ENCODE peak calls at places on chromosomes 6 and 20, in four cellular contexts. One of them, this sample, is unnamed. For H4K20me1, the result is how much of the 10 kb centered on the place peaks cover.

GRCh38 chr20:43448748-43449535 is 8.8 kb upstream of the SRSF6 start:
- DNase-seq in PC-3: peak
- DNase-seq in IMR-90: peak
- DNase-seq in H9: peak
- DNase-seq in this sample: peak

GRCh38 chr6:36592221-36592655 is 1.9 kb upstream of the SRSF3 start:
- DNase-seq in IMR-90: no peak
- DNase-seq in PC-3: no peak
- DNase-seq in H9: no peak
- DNase-seq in this sample: no peak

GRCh38 chr6:48476257-48476656 is 365.3 kb upstream of the PTCHD4 start:
- DNase-seq in IMR-90: peak
- DNase-seq in H9: peak
- DNase-seq in PC-3: peak
- DNase-seq in this sample: peak

GRCh38 chr6:101396552-101397173 is 3.2 kb downstream of the GRIK2 start:
- DNase-seq in IMR-90: peak
- DNase-seq in PC-3: peak
- DNase-seq in H9: peak
- DNase-seq in this sample: peak

GRCh38 chr6:161100072-161100471 is 108.5 kb downstream of the MAP3K4 start:
- DNase-seq in H9: no peak
- DNase-seq in PC-3: no peak
- DNase-seq in IMR-90: no peak
- DNase-seq in this sample: no peak

GRCh38 chr6:36914227-36914794 is 28.6 kb downstream of the C6orf89 start:
- DNase-seq in H9: peak
- DNase-seq in IMR-90: peak
- DNase-seq in PC-3: peak
- DNase-seq in this sample: peak

GRCh38 chr20:31713312-31714049 is 9.2 kb downstream of the BCL2L1 start:
- DNase-seq in PC-3: peak
- DNase-seq in IMR-90: peak
- DNase-seq in H9: peak
- DNase-seq in this sample: peak

GRCh38 chr6:3208096-3208774 is 19.2 kb downstream of the TUBB2B start:
- DNase-seq in IMR-90: peak
- DNase-seq in H9: no peak
- DNase-seq in PC-3: no peak
- DNase-seq in this sample: peak

GRCh38 chr20:33753763-33754162 is 22.0 kb downstream of the ZNF341 start:
- DNase-seq in H9: no peak
- DNase-seq in PC-3: peak
- DNase-seq in IMR-90: peak
- DNase-seq in this sample: peak

GRCh38 chr6:65461121-65461520 is 245.9 kb downstream of the EYS start:
- DNase-seq in IMR-90: no peak
- DNase-seq in H9: no peak
- DNase-seq in PC-3: no peak
- DNase-seq in this sample: no peak

GRCh38 chr6:53309059-53309896 is 39.5 kb downstream of the ELOVL5 start:
- DNase-seq in H9: no peak
- DNase-seq in PC-3: peak
- DNase-seq in IMR-90: peak
- DNase-seq in this sample: no peak

GRCh38 chr6:134821914-134822862 is 127.7 kb downstream of the ALDH8A1 start:
- DNase-seq in PC-3: no peak
- DNase-seq in IMR-90: peak
- DNase-seq in H9: no peak
- DNase-seq in this sample: no peak

GRCh38 chr6:48564036-48564820 is 453.2 kb upstream of the PTCHD4 start:
- DNase-seq in H9: peak
- DNase-seq in PC-3: no peak
- DNase-seq in IMR-90: no peak
- DNase-seq in this sample: no peak

GRCh38 chr6:26331809-26332226 is 33.2 kb upstream of the BTN3A2 start:
- DNase-seq in PC-3: no peak
- DNase-seq in IMR-90: no peak
- DNase-seq in H9: no peak
- DNase-seq in this sample: no peak

GRCh38 chr6:106513813-106514212 is 115.5 kb downstream of the RTN4IP1 start:
- DNase-seq in H9: no peak
- DNase-seq in IMR-90: no peak
- DNase-seq in PC-3: peak
- DNase-seq in this sample: peak

GRCh38 chr6:431986-432385 is 40.4 kb downstream of the IRF4 start:
- DNase-seq in IMR-90: no peak
- DNase-seq in H9: no peak
- DNase-seq in PC-3: no peak
- DNase-seq in this sample: no peak

GRCh38 chr6:35703554-35703953 is 14.8 kb upstream of the FKBP5 start:
- DNase-seq in PC-3: no peak
- DNase-seq in IMR-90: no peak
- DNase-seq in H9: no peak
- DNase-seq in this sample: no peak

GRCh38 chr20:62222266-62222850 is 2.3 kb upstream of the HRH3 start:
- DNase-seq in IMR-90: no peak
- DNase-seq in H9: no peak
- DNase-seq in PC-3: no peak
- DNase-seq in this sample: no peak

DNA sequence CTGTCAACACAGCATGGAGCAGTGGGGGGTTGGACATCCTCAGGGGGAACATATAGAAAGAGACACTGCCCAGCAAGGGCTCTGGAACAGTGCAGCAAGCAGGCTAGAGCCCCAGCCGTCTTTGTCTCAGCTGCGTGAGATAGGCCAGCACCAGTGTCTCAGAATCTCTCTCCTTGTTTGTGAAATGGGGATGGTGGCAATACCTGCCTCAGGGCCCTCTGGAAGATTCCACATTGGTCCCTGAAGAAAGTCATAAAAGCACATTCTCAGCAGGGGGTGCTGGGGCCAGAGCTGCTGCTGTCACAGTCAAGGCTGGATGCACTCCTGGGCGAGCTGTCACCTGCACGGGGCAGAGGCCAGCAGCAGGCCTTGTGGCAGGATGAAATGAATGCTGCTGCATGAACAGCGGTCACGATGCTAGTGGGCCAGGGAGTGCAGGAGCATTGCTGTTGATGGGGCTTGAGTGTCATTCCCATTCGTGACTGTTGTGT is 121.7 kb downstream of the SYCP2 start:
- DNase-seq in H9: peak
- DNase-seq in IMR-90: no peak
- DNase-seq in PC-3: no peak
- DNase-seq in this sample: no peak
- H4K20me1 ChIP-seq in H9: under half
- H4K20me1 ChIP-seq in IMR-90: under half
- H4K20me1 ChIP-seq in PC-3: under half
- H4K20me1 ChIP-seq in this sample: under half

GRCh38 chr6:138403324-138403800 is 661 bp upstream of the HEBP2 start:
- DNase-seq in IMR-90: no peak
- DNase-seq in H9: peak
- DNase-seq in PC-3: no peak
- DNase-seq in this sample: no peak
- TF ChIP-seq CTCF in IMR-90: peak
- TF ChIP-seq CTCF in H9: peak
- TF ChIP-seq CTCF in PC-3: peak
- TF ChIP-seq CTCF in this sample: no peak

GRCh38 chr6:145453376-145453775 is 281.9 kb downstream of the EPM2A start:
- DNase-seq in IMR-90: no peak
- DNase-seq in PC-3: no peak
- DNase-seq in H9: no peak
- DNase-seq in this sample: no peak
- H2AFZ ChIP-seq in IMR-90: no peak
- H2AFZ ChIP-seq in PC-3: no peak
- H2AFZ ChIP-seq in H9: no peak
- H2AFZ ChIP-seq in this sample: no peak

GRCh38 chr6:126957721-126958120 is 160.8 kb upstream of the RSPO3 start:
- DNase-seq in H9: no peak
- DNase-seq in PC-3: no peak
- DNase-seq in IMR-90: no peak
- DNase-seq in this sample: no peak

GRCh38 chr6:126959765-126960164 is 158.7 kb upstream of the RSPO3 start:
- DNase-seq in H9: no peak
- DNase-seq in PC-3: no peak
- DNase-seq in IMR-90: no peak
- DNase-seq in this sample: no peak

GRCh38 chr6:126955621-126956020 is 162.8 kb upstream of the RSPO3 start:
- DNase-seq in H9: no peak
- DNase-seq in IMR-90: no peak
- DNase-seq in PC-3: peak
- DNase-seq in this sample: peak
- H4K20me1 ChIP-seq in H9: under half
- H4K20me1 ChIP-seq in IMR-90: under half
- H4K20me1 ChIP-seq in PC-3: under half
- H4K20me1 ChIP-seq in this sample: under half

GRCh38 chr20:45441746-45442145 is 25.8 kb downstream of the PIGT start:
- DNase-seq in IMR-90: no peak
- DNase-seq in PC-3: no peak
- DNase-seq in H9: no peak
- DNase-seq in this sample: no peak

GRCh38 chr20:45448250-45448649 is 21.3 kb upstream of the WFDC2 start:
- DNase-seq in PC-3: peak
- DNase-seq in IMR-90: no peak
- DNase-seq in H9: no peak
- DNase-seq in this sample: peak

GRCh38 chr20:45449528-45449927 is 20.0 kb upstream of the WFDC2 start:
- DNase-seq in IMR-90: no peak
- DNase-seq in PC-3: no peak
- DNase-seq in H9: no peak
- DNase-seq in this sample: no peak

GRCh38 chr20:45444050-45444449 is 25.5 kb upstream of the WFDC2 start:
- DNase-seq in IMR-90: no peak
- DNase-seq in H9: no peak
- DNase-seq in PC-3: peak
- DNase-seq in this sample: no peak

DNA sequence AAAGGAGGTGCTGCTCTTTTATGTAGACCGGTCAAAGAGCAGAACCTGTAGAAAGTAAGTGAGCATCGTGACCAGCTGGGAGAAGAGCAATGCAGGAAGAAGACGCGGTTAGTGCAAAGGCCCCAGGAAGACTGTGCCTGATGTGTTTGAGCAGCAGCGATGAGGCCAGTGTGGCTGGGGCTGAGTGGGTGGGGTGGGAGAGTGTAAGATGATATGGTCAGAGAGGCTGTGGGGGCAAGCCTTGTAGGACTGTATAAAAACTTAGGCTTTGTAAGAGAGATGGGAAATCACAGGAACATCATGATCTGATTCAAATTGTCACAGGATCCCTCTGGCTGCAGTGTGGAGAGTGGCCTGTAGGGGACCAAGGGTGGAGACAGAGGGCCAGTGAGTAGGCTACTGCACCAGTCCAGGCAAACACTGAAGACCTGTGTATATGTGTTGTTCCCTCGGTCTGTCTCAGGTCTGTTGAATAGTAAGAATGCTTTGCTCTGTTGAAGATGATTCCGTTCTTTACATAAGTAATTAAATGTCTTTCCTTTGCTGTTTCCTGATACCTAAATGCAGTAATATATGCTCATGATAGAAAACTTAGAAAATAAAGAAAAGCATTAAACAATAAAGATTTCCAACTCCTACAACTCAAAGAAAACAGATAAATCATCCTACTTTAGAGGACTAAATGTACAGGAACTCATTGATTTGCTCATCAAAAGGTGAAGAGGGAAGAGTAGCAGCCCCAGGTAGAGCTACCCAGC is 23.6 kb upstream of the WFDC2 start:
- DNase-seq in H9: peak
- DNase-seq in PC-3: peak
- DNase-seq in IMR-90: no peak
- DNase-seq in this sample: peak
- TF ChIP-seq CTCF in H9: peak
- TF ChIP-seq CTCF in PC-3: peak
- TF ChIP-seq CTCF in IMR-90: peak
- TF ChIP-seq CTCF in this sample: peak

DNA sequence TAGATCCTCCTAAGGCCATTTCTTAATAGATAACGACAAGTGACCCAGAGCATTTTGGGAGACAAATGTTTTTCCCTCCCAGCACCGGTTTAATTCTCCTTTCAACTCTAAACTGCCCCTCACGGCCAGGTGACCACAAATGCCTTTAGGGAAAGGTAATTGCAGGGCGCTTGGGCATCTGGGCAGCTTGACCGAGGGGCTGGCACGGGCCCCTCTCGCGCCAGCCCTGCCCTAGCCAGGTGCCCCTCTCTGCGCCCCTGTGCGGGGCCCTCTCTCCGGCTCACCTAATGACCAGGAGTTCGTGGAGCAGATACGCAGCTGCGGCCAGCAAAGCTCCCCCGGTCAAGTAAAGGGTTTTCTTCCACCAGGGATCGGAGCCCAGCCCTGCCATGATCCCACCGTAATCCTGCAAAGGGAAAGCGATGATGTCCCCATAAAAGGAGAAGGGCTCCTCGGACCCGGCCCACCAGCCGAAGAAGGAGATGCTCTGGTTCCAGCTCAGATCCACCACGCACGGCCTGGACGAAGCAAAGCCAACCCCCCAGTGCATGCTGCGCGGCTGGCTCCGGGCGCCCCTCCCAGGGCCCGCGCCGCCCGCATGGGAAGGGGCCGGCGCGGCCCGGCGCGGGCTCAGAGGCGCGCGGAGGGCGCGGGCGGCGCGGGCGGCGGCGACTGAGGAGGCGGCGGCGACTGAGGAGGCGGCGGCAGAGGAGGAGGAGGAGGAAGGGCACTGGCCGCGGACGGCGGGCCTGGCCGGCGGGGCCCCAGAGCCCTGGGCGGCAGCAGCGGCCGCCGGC is 453 bp downstream of the FAXC start:
- DNase-seq in PC-3: peak
- DNase-seq in H9: peak
- DNase-seq in IMR-90: peak
- DNase-seq in this sample: no peak
- H2AFZ ChIP-seq in PC-3: peak
- H2AFZ ChIP-seq in H9: no peak
- H2AFZ ChIP-seq in IMR-90: peak
- H2AFZ ChIP-seq in this sample: peak

GRCh38 chr6:34425498-34426410 is at the start of gene RPS10:
- DNase-seq in H9: peak
- DNase-seq in IMR-90: peak
- DNase-seq in PC-3: peak
- DNase-seq in this sample: peak

GRCh38 chr6:34425132-34425497 is 754 bp downstream of the RPS10 start:
- DNase-seq in PC-3: no peak
- DNase-seq in H9: no peak
- DNase-seq in IMR-90: no peak
- DNase-seq in this sample: no peak

GRCh38 chr6:34424200-34425131 is 1.4 kb downstream of the RPS10 start:
- DNase-seq in PC-3: no peak
- DNase-seq in H9: no peak
- DNase-seq in IMR-90: no peak
- DNase-seq in this sample: no peak

GRCh38 chr6:34418367-34418766 is 7.5 kb downstream of the RPS10 start:
- DNase-seq in IMR-90: no peak
- DNase-seq in H9: no peak
- DNase-seq in PC-3: no peak
- DNase-seq in this sample: no peak

GRCh38 chr6:34423254-34423653 is 2.6 kb downstream of the RPS10 start:
- DNase-seq in PC-3: peak
- DNase-seq in H9: no peak
- DNase-seq in IMR-90: peak
- DNase-seq in this sample: no peak
- H4K20me1 ChIP-seq in PC-3: half or more
- H4K20me1 ChIP-seq in H9: under half
- H4K20me1 ChIP-seq in IMR-90: half or more
- H4K20me1 ChIP-seq in this sample: under half

This sample was measured in mammary epithelial cell.